ENCODE peak calls at places on chromosome 19, in six cellular contexts. U is HCT116, B is GM12878, L is H1, E is K562, G is HepG2. I is an unnamed sample.

GRCh38 chr19:54492568-54492967 is 10.1 kb upstream of the LAIR2 start:
- DNase-seq in U (no peak), B (no peak), L (no peak), E (no peak), G (no peak), I (no peak)

GRCh38 chr19:7333198-7334118 is 15.3 kb upstream of the ARHGEF18 start:
- DNase-seq in U (no peak), B (peak), L (no peak), E (no peak), G (no peak), I (no peak)

GRCh38 chr19:38867176-38867780 is 10.8 kb downstream of the RINL start:
- DNase-seq in U (no peak), B (no peak), L (no peak), E (no peak), G (no peak), I (no peak)

GRCh38 chr19:45443462-45444317 is 20.0 kb upstream of the ERCC1 start:
- DNase-seq in U (peak), B (no peak), L (peak), E (peak), G (peak), I (no peak)

GRCh38 chr19:45403781-45404556 is 900 bp downstream of the PPP1R13L start:
- DNase-seq in U (no peak), B (no peak), L (no peak), E (peak), G (peak), I (no peak)

GRCh38 chr19:13956365-13956744 is 4.0 kb downstream of the DCAF15 start:
- DNase-seq in U (no peak), B (no peak), L (no peak), E (no peak), G (no peak), I (no peak)

GRCh38 chr19:12745166-12745897 is 6.3 kb upstream of the BEST2 start:
- DNase-seq in U (no peak), B (no peak), L (no peak), E (no peak), G (no peak), I (no peak)

GRCh38 chr19:19368087-19368486 is 37.4 kb upstream of the GATAD2A start:
- DNase-seq in U (no peak), B (no peak), L (no peak), E (no peak), G (no peak), I (no peak)

GRCh38 chr19:43781630-43782310 is 997 bp upstream of the KCNN4 start:
- DNase-seq in U (no peak), B (no peak), L (no peak), E (no peak), G (no peak), I (no peak)

GRCh38 chr19:58091251-58091995 is 6.6 kb downstream of the ZSCAN18 start:
- DNase-seq in U (no peak), B (no peak), L (no peak), E (no peak), G (no peak), I (no peak)

GRCh38 chr19:38543807-38544568 is 73.8 kb downstream of the MAP4K1 start:
- DNase-seq in U (peak), B (peak), L (no peak), E (peak), G (peak), I (peak)

GRCh38 chr19:52224211-52224610 is 34.4 kb downstream of the PPP2R1A start:
- DNase-seq in U (no peak), B (no peak), L (no peak), E (no peak), G (no peak), I (no peak)

GRCh38 chr19:4089400-4089908 is 22.8 kb upstream of the ZBTB7A start:
- DNase-seq in U (no peak), B (no peak), L (no peak), E (no peak), G (no peak), I (no peak)

GRCh38 chr19:45577111-45577905 is 7.3 kb downstream of the OPA3 start:
- DNase-seq in U (no peak), B (no peak), L (no peak), E (no peak), G (peak), I (no peak)

GRCh38 chr19:54481326-54481930 is 8.3 kb upstream of the CDC42EP5 start:
- DNase-seq in U (peak), B (no peak), L (no peak), E (peak), G (peak), I (peak)

GRCh38 chr19:44644391-44645016 is 794 bp downstream of the PVR start:
- DNase-seq in U (no peak), B (no peak), L (peak), E (peak), G (peak), I (no peak)

GRCh38 chr19:29878973-29879654 is 62.9 kb upstream of the URI1 start:
- DNase-seq in U (peak), B (no peak), L (no peak), E (peak), G (peak), I (no peak)
- TF ChIP-seq ZNF274 in U (no peak), B (no peak), L (no peak), E (no peak), G (no peak), I (no peak)

DNA sequence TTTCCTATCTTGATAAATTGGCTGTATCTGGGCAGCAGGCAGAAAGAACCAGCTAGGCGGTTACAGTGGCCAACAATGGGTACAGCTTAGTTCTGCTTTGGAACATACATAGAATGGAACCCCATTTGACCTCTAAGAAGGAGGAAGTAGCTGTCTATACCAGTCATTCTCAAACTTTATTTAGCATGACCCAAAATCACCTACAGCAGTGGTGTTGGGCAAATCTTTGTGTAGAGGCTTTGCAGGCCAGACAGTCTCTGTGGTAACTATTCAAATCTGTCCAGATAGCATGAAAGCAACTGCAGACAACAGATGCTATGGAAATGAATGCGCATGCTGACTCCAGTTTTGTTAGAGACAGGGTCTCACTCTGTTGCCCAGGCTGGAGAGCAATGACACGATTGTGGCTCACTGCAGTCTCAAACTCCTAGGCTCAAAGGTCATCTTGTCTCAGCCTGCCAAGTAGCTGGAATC is 12.0 kb upstream of the KCNC3 start:
- DNase-seq in U (no peak), B (peak), L (no peak), E (no peak), G (no peak), I (no peak)
- TF ChIP-seq YY1 in U (no peak), B (peak), L (no peak), E (no peak), G (no peak), I (no peak)

GRCh38 chr19:33621065-33621785 is 528 bp upstream of the CHST8 start:
- DNase-seq in U (no peak), B (no peak), L (no peak), E (no peak), G (no peak), I (no peak)
- H3K4me3 ChIP-seq in U (no peak), B (no peak), L (peak), E (no peak), G (peak), I (peak)

DNA sequence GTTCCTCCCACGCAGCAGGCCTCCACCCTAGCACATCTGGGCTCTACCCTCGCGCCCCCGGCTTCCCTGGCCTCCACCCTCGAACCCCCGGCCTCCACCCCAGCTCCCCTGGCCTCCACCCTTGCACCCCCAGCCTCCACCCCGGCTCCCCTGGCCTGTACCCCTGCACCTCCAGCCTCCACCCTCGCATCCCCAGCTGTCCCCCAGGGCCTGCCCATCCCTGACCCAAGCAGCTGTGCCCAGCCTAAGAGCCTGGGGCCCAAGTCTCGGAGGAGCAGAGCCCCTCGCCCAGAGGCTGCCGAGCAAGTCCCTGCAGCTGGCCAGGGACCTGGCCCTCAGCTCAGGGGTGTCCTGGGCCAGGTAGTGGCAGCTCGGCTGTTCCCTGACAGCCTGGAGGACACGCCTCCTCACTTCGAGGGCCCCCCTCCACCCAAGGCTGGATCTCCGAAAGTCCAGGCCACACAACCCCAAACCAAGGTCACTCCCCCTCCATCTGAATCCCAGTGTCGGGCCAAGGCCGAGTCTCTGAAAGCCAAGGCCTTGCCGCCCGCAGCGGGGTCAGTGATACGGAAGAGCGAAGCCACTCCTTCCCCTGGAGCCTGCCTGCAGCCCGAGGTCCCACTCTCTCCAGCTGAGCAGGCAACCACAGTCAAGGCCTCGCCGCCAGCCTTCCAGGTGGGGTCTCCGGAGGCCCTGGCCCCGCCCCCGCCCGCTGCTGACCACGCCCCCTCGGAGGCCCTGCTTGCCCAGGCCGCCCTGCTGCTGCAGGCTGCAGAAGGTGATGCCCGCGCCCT is 7.9 kb upstream of the ARHGAP33 start:
- DNase-seq in U (no peak), B (no peak), L (no peak), E (peak), G (peak), I (no peak)
- TF ChIP-seq ZNF274 in U (no peak), B (no peak), L (no peak), E (no peak), G (no peak), I (no peak)

GRCh38 chr19:11685676-11686650 is 52.8 kb downstream of the ZNF823 start:
- DNase-seq in U (no peak), B (no peak), L (no peak), E (no peak), G (no peak), I (no peak)
- TF ChIP-seq YY1 in U (no peak), B (no peak), L (no peak), E (no peak), G (no peak), I (no peak)

DNA sequence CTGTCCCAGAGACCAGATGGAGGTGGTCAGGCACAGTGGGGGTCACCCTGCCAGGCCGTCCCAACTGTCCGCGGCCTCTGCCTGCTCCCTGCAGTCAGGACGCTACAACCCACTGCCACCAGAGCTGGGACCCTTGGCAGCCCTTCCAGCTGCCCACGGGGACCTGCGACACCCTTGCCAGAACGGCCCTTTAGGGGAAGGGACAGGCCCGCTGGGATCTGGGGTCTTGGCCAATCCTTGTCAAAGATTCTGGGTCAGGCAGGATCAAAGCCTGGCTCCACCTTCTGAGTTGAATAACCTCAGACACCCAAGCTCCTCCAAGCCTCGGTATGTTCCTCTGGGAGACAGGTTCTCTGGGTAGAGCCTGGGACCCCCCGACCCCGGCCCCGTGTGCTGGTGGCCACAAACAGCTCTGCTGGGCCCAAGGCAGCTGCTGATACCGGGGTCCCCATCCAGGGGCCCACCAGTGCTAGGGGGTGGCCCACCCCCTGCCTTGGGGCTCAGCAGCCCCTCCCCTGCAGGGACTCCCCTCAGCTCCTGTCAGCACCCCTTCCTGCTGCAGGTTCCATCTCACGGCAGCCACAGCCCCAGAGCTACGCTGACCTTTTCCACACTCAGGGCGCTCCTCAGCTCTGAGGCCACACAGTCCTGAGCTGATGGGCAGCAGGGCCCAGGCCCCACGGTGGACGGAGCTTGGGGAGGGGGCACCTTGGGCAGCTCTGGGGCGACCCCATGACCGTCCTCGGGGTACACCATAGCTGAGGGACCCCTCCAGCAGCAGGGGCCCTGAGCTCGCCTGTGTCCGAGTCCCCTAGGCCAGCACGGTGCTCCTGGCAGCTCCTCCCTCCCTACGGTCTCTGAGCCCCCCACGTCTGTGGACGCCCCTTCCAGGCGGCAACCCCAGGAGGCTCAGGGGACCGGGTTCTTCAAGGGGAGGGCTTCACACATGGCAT is 18.4 kb downstream of the SBNO2 start:
- DNase-seq in U (no peak), B (no peak), L (no peak), E (no peak), G (no peak), I (no peak)
- H3K4me3 ChIP-seq in U (no peak), B (no peak), L (no peak), E (no peak), G (peak), I (no peak)

DNA sequence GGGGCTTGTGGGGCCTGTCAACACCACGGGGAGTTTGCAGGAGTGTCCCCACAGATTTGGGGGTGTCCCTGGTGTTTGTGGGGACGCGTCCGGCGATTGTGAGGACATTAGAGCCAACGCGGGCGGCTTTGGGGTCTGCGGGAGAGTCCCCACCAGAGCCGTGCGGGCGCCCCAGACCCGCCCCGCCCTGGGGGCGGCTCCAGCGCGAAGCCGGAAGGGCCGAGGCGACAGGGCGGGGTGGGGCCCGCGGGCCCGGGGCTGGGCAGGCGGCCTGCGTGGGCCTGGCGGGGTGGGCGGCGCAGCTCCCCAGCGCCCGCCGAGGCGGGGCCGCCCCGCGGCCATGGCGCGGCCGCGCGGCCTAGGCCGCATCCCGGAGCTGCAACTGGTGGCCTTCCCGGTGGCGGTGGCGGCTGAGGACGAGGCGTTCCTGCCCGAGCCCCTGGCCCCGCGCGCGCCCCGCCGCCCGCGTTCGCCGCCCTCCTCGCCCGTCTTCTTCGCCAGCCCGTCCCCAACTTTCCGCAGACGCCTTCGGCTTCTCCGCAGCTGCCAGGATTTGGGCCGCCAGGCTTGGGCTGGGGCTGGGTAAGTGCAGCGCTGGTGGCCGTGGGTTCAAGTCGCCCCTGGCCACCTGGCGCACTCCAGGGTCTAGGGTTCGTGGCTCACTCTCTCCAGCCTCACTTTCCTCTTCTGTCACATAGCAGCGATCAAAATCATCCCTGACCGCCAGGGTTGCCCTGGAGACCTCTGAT is 10.3 kb downstream of the PDE4A start:
- DNase-seq in U (no peak), B (no peak), L (no peak), E (peak), G (no peak), I (no peak)
- TF ChIP-seq ZNF274 in U (no peak), B (no peak), L (no peak), E (no peak), G (no peak), I (no peak)

DNA sequence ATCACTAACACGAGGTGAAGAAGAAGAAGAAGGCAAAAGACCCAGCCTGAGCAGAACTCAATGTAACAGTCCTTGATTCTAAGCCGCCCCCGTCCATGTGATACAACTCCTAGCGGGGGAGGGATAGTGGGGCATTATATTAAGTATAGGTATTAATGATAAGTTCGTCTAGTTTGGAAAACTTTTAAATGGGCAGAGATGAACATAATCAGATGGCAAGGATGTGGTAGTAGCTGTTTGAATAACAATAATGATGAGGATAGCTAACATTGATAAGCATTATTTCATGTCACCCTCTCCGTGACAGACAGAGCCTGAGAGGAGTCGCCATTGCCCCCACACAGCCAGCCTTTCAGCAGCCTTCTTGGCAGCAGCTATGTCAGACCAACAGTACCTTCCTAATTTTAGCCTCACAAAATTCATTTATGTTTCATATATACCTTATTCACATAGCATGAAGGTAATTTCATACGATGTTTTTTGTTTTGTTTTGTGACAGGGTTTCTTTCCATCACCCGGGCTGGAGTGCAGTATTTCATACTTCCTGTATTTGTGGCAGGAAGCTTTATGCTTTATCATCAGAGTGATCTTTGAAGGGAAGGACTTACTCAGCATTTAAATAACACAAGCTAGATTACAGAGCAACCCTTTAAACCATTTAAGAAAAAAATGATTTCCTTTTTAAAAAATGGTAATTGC is 64.4 kb upstream of the NPAS1 start:
- DNase-seq in U (no peak), B (no peak), L (no peak), E (peak), G (peak), I (no peak)
- TF ChIP-seq YY1 in U (no peak), B (peak), L (no peak), E (peak), G (no peak), I (no peak)